ENCODE peak calls at places on chromosomes 4 and X, in ten cellular contexts. O is HFF-Myc, T is HCT116, X is heart right ventricle, E is PC-3, A is choroid plexus epithelial cell, C is GM12865, D is SK-N-SH, I is astrocyte, Q is BJ. P is an unnamed sample.

GRCh38 chrX:100417671-100418070 is 7.6 kb upstream of the PCDH19 start:
- DNase-seq in Q (no peak), I (no peak), E (no peak), C (no peak), T (no peak), X (peak), O (no peak), A (peak), D (no peak), P (no peak)

GRCh38 chr4:98446499-98447375 is 185.6 kb downstream of the RAP1GDS1 start:
- DNase-seq in I (peak), Q (no peak), E (no peak), C (peak), A (peak), T (no peak), O (no peak), X (no peak), D (no peak), P (no peak)

GRCh38 chr4:168021666-168022065 is 70.7 kb upstream of the ANXA10 start:
- DNase-seq in C (no peak), A (peak), I (peak), E (peak), X (no peak), T (no peak), D (no peak), O (no peak), Q (no peak), P (no peak)

GRCh38 chr4:6912412-6912811 is 2.8 kb downstream of the TBC1D14 start:
- DNase-seq in X (no peak), A (no peak), E (no peak), C (no peak), T (no peak), I (no peak), Q (no peak), D (no peak), O (no peak), P (no peak)

GRCh38 chr4:56417396-56417795 is 18.0 kb downstream of the PPAT start:
- DNase-seq in X (no peak), Q (no peak), T (no peak), C (no peak), A (no peak), O (no peak), D (no peak), E (no peak), I (no peak), P (no peak)

GRCh38 chr4:27358269-27358668 is 497.6 kb downstream of the STIM2 start:
- DNase-seq in T (no peak), A (no peak), I (no peak), Q (no peak), C (no peak), D (no peak), E (no peak), X (no peak), O (no peak), P (no peak)

GRCh38 chrX:115233497-115234219 is at the start of gene LRCH2:
- DNase-seq in D (peak), T (no peak), Q (no peak), X (peak), O (no peak), E (no peak), A (peak), C (no peak), I (peak), P (no peak)

GRCh38 chrX:108304210-108304609 is 134.0 kb downstream of the COL4A6 start:
- DNase-seq in I (peak), O (no peak), X (no peak), E (peak), C (peak), A (peak), T (no peak), Q (no peak), D (peak), P (no peak)

GRCh38 chr4:152197211-152197610 is 338.7 kb downstream of the FBXW7 start:
- DNase-seq in E (no peak), I (no peak), C (no peak), D (no peak), O (no peak), X (peak), Q (no peak), T (no peak), A (no peak), P (no peak)

GRCh38 chrX:150062292-150063137 is 124.2 kb upstream of the EOLA2 start:
- DNase-seq in T (no peak), E (peak), O (peak), I (peak), Q (peak), X (no peak), C (no peak), D (no peak), A (peak), P (peak)

GRCh38 chrX:45347877-45348675 is 147.4 kb upstream of the DIPK2B start:
- DNase-seq in Q (no peak), C (no peak), I (peak), A (peak), T (no peak), D (no peak), X (no peak), E (peak), O (no peak), P (no peak)

GRCh38 chr4:156970501-156971167 is 965 bp downstream of the PDGFC start:
- DNase-seq in X (peak), E (peak), A (peak), D (peak), Q (no peak), C (no peak), T (no peak), O (no peak), I (no peak), P (no peak)

GRCh38 chrX:11532291-11533075 is 133.2 kb downstream of the ARHGAP6 start:
- DNase-seq in A (peak), Q (no peak), D (no peak), X (peak), O (no peak), E (peak), I (no peak), C (no peak), T (no peak), P (no peak)

GRCh38 chr4:101155859-101156430 is 191.4 kb downstream of the PPP3CA start:
- DNase-seq in I (no peak), E (no peak), C (peak), T (no peak), X (no peak), A (no peak), Q (no peak), O (no peak), D (no peak), P (no peak)

GRCh38 chr4:82594466-82594865 is 32.7 kb upstream of the TMEM150C start:
- DNase-seq in D (no peak), A (peak), Q (no peak), I (peak), C (no peak), E (no peak), O (no peak), X (no peak), T (no peak), P (no peak)

GRCh38 chrX:18995216-18995615 is 11.3 kb upstream of the PHKA2 start:
- DNase-seq in A (peak), O (no peak), D (no peak), Q (no peak), E (peak), C (no peak), X (no peak), T (no peak), I (peak), P (no peak)

GRCh38 chrX:48897157-48897620 is 379 bp downstream of the TIMM17B start:
- DNase-seq in Q (no peak), A (peak), T (peak), E (peak), I (peak), C (peak), D (peak), O (no peak), X (peak), P (no peak)

GRCh38 chrX:152993933-152994332 is at the start of gene PNMA5:
- DNase-seq in E (no peak), X (no peak), T (no peak), C (no peak), D (no peak), I (no peak), A (no peak), Q (no peak), O (no peak), P (no peak)

GRCh38 chrX:114582698-114583395 is 1.0 kb upstream of the HTR2C start:
- DNase-seq in E (no peak), A (no peak), O (no peak), C (no peak), I (no peak), T (no peak), D (no peak), X (no peak), Q (no peak), P (no peak)

GRCh38 chrX:28472926-28473325 is 114.3 kb upstream of the IL1RAPL1 start:
- DNase-seq in Q (no peak), E (no peak), I (no peak), A (no peak), O (no peak), X (no peak), C (no peak), T (no peak), D (no peak), P (no peak)

GRCh38 chr4:47525154-47525819 is 40.2 kb downstream of the ATP10D start:
- DNase-seq in O (peak), D (no peak), C (no peak), Q (peak), I (peak), A (peak), T (peak), X (peak), E (peak), P (peak)

GRCh38 chr4:2482192-2482591 is 13.3 kb downstream of the RNF4 start:
- DNase-seq in D (no peak), E (no peak), O (no peak), I (no peak), C (no peak), X (no peak), A (no peak), Q (no peak), T (no peak), P (no peak)

GRCh38 chr4:165369522-165369921 is 9.3 kb upstream of the CPE start:
- DNase-seq in X (no peak), C (no peak), E (peak), T (no peak), I (no peak), A (peak), O (no peak), D (no peak), Q (no peak), P (no peak)

GRCh38 chrX:49190783-49191032 is 4.5 kb upstream of the PRICKLE3 start:
- DNase-seq in T (no peak), E (no peak), C (no peak), Q (no peak), D (no peak), I (no peak), A (no peak), X (no peak), O (no peak), P (no peak)

GRCh38 chr4:185421366-185422124 is 4.2 kb downstream of the UFSP2 start:
- DNase-seq in E (no peak), T (no peak), X (no peak), D (no peak), A (peak), I (peak), C (no peak), O (no peak), Q (peak), P (peak)

GRCh38 chrX:155768036-155768769 is 112.9 kb upstream of the VAMP7 start:
- DNase-seq in Q (no peak), T (no peak), C (no peak), O (no peak), D (peak), E (no peak), X (no peak), I (no peak), A (peak), P (peak)

GRCh38 chrX:88072339-88073030 is 554.9 kb downstream of the KLHL4 start:
- DNase-seq in E (no peak), Q (no peak), I (no peak), T (no peak), O (no peak), D (no peak), A (no peak), C (no peak), X (no peak), P (no peak)

GRCh38 chr4:156754832-156755570 is 216.6 kb downstream of the PDGFC start:
- DNase-seq in D (no peak), O (no peak), I (peak), Q (no peak), A (no peak), E (no peak), X (no peak), T (no peak), C (no peak), P (no peak)

GRCh38 chr4:5420266-5420665 is 288.1 kb downstream of the EVC2 start:
- DNase-seq in D (no peak), C (no peak), O (no peak), Q (no peak), E (no peak), X (no peak), A (no peak), I (no peak), T (no peak), P (no peak)

GRCh38 chr4:28117067-28117756 is 1256.6 kb downstream of the STIM2 start:
- DNase-seq in Q (no peak), E (no peak), D (no peak), I (no peak), A (no peak), T (no peak), C (no peak), O (no peak), X (no peak), P (no peak)

GRCh38 chrX:2584659-2585470 is 84.1 kb upstream of the DHRSX start:
- DNase-seq in Q (no peak), D (no peak), C (no peak), X (no peak), I (no peak), A (no peak), O (no peak), E (no peak), T (no peak), P (no peak)
- H3K4me3 ChIP-seq in Q (no peak), D (no peak), C (no peak), X (no peak), I (no peak), A (no peak), O (no peak), E (no peak), T (no peak), P (no peak)

GRCh38 chr4:89998350-89999098 is 103.9 kb downstream of the MMRN1 start:
- DNase-seq in C (no peak), A (no peak), Q (no peak), T (no peak), E (no peak), O (no peak), I (no peak), X (no peak), D (peak), P (no peak)
- TF ChIP-seq CTCF in C (no peak), A (no peak), Q (no peak), T (no peak), E (no peak), O (no peak), I (no peak), X (no peak), D (no peak), P (no peak)

GRCh38 chrX:9765737-9766098 is at the start of gene GPR143:
- DNase-seq in I (no peak), D (no peak), C (no peak), A (no peak), T (no peak), X (no peak), Q (no peak), E (no peak), O (no peak), P (no peak)
- H3K4me3 ChIP-seq in I (no peak), D (no peak), C (no peak), A (peak), T (no peak), X (no peak), Q (no peak), E (no peak), O (no peak), P (no peak)

GRCh38 chr4:35934370-35934981 is 309.8 kb downstream of the ARAP2 start:
- DNase-seq in Q (peak), C (peak), D (peak), O (peak), T (peak), A (peak), E (peak), X (no peak), I (peak), P (no peak)
- TF ChIP-seq CTCF in Q (peak), C (peak), D (peak), O (no peak), T (peak), A (peak), E (peak), X (peak), I (peak), P (peak)

DNA sequence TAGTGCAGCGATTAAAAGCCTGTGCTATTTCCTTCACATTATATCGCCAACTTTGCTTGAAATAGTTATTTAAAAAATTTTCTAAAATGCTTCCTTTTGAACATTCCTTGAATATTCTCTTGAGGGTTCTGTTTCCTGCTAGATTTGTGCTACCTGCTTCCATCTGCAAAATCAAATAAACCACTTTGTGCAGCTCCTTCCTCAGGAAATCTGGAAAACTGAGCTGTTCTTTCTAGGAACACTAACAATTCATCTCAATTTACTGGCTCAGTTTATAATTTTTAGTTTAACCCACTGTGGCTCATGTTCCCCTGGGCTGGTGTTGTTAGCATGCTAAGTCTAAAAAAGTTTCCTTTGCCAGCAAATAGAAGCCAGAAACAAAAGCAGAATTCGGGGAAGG is 88.1 kb upstream of the LCORL start:
- DNase-seq in X (no peak), E (no peak), T (no peak), I (no peak), D (no peak), Q (no peak), A (no peak), O (no peak), C (no peak), P (no peak)
- H3K4me3 ChIP-seq in X (no peak), E (no peak), T (no peak), I (no peak), D (no peak), Q (no peak), A (no peak), O (no peak), C (no peak), P (no peak)

GRCh38 chr4:89572224-89572858 is 264.6 kb downstream of the SNCA start:
- DNase-seq in O (no peak), Q (no peak), D (no peak), A (peak), X (no peak), T (no peak), C (no peak), I (peak), E (no peak), P (no peak)
- TF ChIP-seq CTCF in O (no peak), Q (no peak), D (no peak), A (no peak), X (no peak), T (no peak), C (no peak), I (no peak), E (no peak), P (no peak)

P was measured in AG09309.